ENCODE peak calls at places on chromosomes 4 and X, in nine cellular contexts. A is spleen, T is stomach, Q is colonic mucosa, X is GM23248, R is lung, Z is kidney, D is keratinocyte, W is H9. J is an unnamed sample. For H3K4me1, the result is how much of the 10 kb centered on the place peaks cover.

GRCh38 chrX:27751976-27752375 is 55.8 kb upstream of the MAGEB10 start:
- DNase-seq in A (no peak), T (no peak), Q (no peak), X (no peak), R (no peak), Z (no peak), D (no peak), W (no peak), J (no peak)

GRCh38 chr4:82423245-82424054 is 6.8 kb downstream of the HNRNPDL start:
- DNase-seq in A (no peak), T (no peak), Q (no peak), X (peak), R (no peak), Z (no peak), D (no peak), W (no peak), J (no peak)

GRCh38 chr4:41611881-41612871 is 74.2 kb downstream of the LIMCH1 start:
- DNase-seq in A (no peak), T (peak), Q (peak), X (peak), R (peak), Z (peak), D (no peak), W (peak), J (no peak)

GRCh38 chr4:17055788-17056187 is 157.3 kb upstream of the LDB2 start:
- DNase-seq in A (no peak), T (no peak), Q (no peak), X (peak), R (no peak), Z (no peak), D (peak), W (no peak), J (no peak)

GRCh38 chr4:26061248-26061986 is 147.4 kb downstream of the SMIM20 start:
- DNase-seq in A (no peak), T (no peak), Q (no peak), X (peak), R (no peak), Z (no peak), D (no peak), W (peak), J (no peak)

GRCh38 chr4:7815562-7815961 is 124.1 kb downstream of the AFAP1 start:
- DNase-seq in A (no peak), T (no peak), Q (no peak), X (peak), R (no peak), Z (no peak), D (no peak), W (no peak), J (no peak)

GRCh38 chrX:139804482-139804881 is 96.5 kb upstream of the MCF2 start:
- DNase-seq in A (no peak), T (no peak), Q (no peak), X (no peak), R (no peak), Z (no peak), D (no peak), W (no peak), J (no peak)

GRCh38 chrX:153488231-153488914 is 6.4 kb upstream of the BGN start:
- DNase-seq in A (no peak), T (peak), Q (no peak), X (peak), R (no peak), Z (peak), D (no peak), W (no peak), J (no peak)

GRCh38 chr4:110091426-110091825 is 107.0 kb downstream of the ELOVL6 start:
- DNase-seq in A (no peak), T (no peak), Q (no peak), X (peak), R (no peak), Z (no peak), D (peak), W (no peak), J (no peak)

GRCh38 chr4:173237152-173237551 is 68.5 kb downstream of the GALNT7 start:
- DNase-seq in A (no peak), T (no peak), Q (no peak), X (no peak), R (no peak), Z (no peak), D (no peak), W (no peak), J (no peak)

GRCh38 chr4:94741304-94741703 is 16.5 kb upstream of the BMPR1B start:
- DNase-seq in A (no peak), T (no peak), Q (no peak), X (peak), R (no peak), Z (no peak), D (no peak), W (no peak), J (no peak)

GRCh38 chrX:93346309-93346708 is 327.1 kb downstream of the NAP1L3 start:
- DNase-seq in A (no peak), T (no peak), Q (no peak), X (no peak), R (no peak), Z (no peak), D (no peak), W (no peak), J (no peak)

GRCh38 chr4:69689530-69690111 is 36.6 kb upstream of the UGT2A1 start:
- DNase-seq in A (no peak), T (no peak), Q (no peak), X (peak), R (no peak), Z (no peak), D (no peak), W (no peak), J (peak)

GRCh38 chr4:150722908-150723362 is 141.0 kb downstream of the MAB21L2 start:
- DNase-seq in A (no peak), T (peak), Q (peak), X (peak), R (peak), Z (peak), D (peak), W (peak), J (no peak)

GRCh38 chr4:76758290-76758882 is 139.6 kb downstream of the SOWAHB start:
- DNase-seq in A (no peak), T (no peak), Q (no peak), X (peak), R (no peak), Z (no peak), D (no peak), W (no peak), J (no peak)

GRCh38 chr4:23463071-23463470 is 426.8 kb downstream of the PPARGC1A start:
- DNase-seq in A (no peak), T (no peak), Q (no peak), X (no peak), R (no peak), Z (no peak), D (no peak), W (no peak), J (no peak)

GRCh38 chr4:184324939-184325477 is 107.3 kb upstream of the ENPP6 start:
- DNase-seq in A (no peak), T (no peak), Q (peak), X (no peak), R (no peak), Z (no peak), D (no peak), W (no peak), J (no peak)

GRCh38 chrX:20067709-20068315 is 48.9 kb downstream of the MAP7D2 start:
- DNase-seq in A (no peak), T (peak), Q (peak), X (peak), R (peak), Z (peak), D (peak), W (no peak), J (no peak)

GRCh38 chr4:155879767-155880166 is 13.7 kb upstream of the ASIC5 start:
- DNase-seq in A (no peak), T (no peak), Q (no peak), X (no peak), R (no peak), Z (no peak), D (no peak), W (no peak), J (no peak)

GRCh38 chr4:17494258-17494657 is 17.6 kb downstream of the QDPR start:
- DNase-seq in A (no peak), T (no peak), Q (no peak), X (peak), R (no peak), Z (no peak), D (peak), W (no peak), J (no peak)

GRCh38 chr4:141464366-141464765 is 172.0 kb upstream of the IL15 start:
- DNase-seq in A (no peak), T (no peak), Q (no peak), X (no peak), R (no peak), Z (no peak), D (no peak), W (no peak), J (no peak)

GRCh38 chrX:12802741-12803140 is 11.5 kb downstream of the PRPS2 start:
- DNase-seq in A (no peak), T (no peak), Q (no peak), X (no peak), R (no peak), Z (no peak), D (no peak), W (no peak), J (peak)

GRCh38 chr4:82761249-82761648 is 37.3 kb downstream of the SCD5 start:
- DNase-seq in A (no peak), T (no peak), Q (no peak), X (peak), R (no peak), Z (no peak), D (no peak), W (no peak), J (no peak)

GRCh38 chr4:189940178-189941004 is at the start of gene FRG1:
- DNase-seq in A (peak), T (peak), Q (peak), X (peak), R (peak), Z (peak), D (peak), W (peak), J (peak)

GRCh38 chr4:17811078-17811603 is 362 bp downstream of the NCAPG start:
- DNase-seq in A (no peak), T (no peak), Q (peak), X (peak), R (peak), Z (no peak), D (no peak), W (no peak), J (no peak)

GRCh38 chr4:53361451-53361850 is 4.4 kb downstream of the SCFD2 start:
- DNase-seq in A (no peak), T (no peak), Q (no peak), X (peak), R (no peak), Z (no peak), D (no peak), W (no peak), J (no peak)

GRCh38 chr4:10773656-10774055 is 89.1 kb upstream of the CLNK start:
- DNase-seq in A (no peak), T (no peak), Q (no peak), X (no peak), R (no peak), Z (no peak), D (no peak), W (no peak), J (no peak)

GRCh38 chr4:49217492-49217891 is 231.4 kb downstream of the CWH43 start:
- DNase-seq in A (no peak), T (no peak), Q (no peak), X (no peak), R (no peak), Z (no peak), D (no peak), W (no peak), J (no peak)

DNA sequence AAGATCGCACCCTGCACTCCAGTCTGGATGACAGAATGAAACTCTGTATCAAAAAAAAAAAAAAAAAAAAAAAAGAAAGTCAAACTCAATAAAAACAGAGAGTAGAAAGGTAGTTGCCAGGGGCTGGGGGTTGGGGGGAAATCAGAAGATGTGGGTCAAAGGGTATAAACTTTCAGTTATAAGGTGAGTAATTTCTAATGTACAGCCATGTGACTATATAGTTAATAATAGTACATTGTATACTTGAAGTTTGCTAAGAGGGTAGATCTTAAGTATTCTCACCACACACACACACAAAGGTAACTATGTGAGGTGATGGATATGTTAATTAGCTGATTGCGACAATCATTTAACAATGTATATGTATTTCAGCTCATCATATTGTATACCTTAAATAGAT is 11.5 kb downstream of the HERC6 start:
- DNase-seq in A (no peak), T (no peak), Q (no peak), X (no peak), R (no peak), Z (no peak), D (no peak), W (no peak), J (no peak)
- H3K27ac ChIP-seq in A (no peak), T (no peak), Q (no peak), X (no peak), R (no peak), Z (no peak), D (no peak), W (no peak), J (no peak)

DNA sequence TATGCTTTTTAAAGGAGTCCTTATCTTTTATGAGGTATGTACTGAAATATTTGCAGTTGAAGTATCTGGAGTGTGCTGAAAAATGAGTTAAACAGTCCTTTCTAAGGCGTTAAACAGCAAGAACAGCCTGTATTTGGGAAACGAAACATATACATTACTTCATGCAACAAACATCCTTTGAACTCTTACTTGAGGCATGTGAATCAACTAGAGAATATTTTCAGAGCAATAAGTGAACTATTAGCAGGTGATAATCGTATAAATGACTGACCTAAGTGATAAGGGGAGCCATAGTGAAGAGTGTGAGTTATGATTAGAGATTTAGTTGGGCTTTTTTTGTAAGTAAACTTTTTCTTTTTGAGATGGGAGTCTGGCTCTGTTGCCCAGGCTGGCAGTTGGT is 45.9 kb upstream of the RHOH start:
- DNase-seq in A (no peak), T (no peak), Q (no peak), X (no peak), R (no peak), Z (no peak), D (no peak), W (no peak), J (no peak)
- H3K4me1 ChIP-seq in A (under half), T (under half), Q (under half), X (under half), R (under half), Z (under half), D (under half), W (under half), J (under half)

GRCh38 chr4:158793021-158793420 is 24.2 kb downstream of the FNIP2 start:
- DNase-seq in A (no peak), T (no peak), Q (no peak), X (no peak), R (no peak), Z (no peak), D (no peak), W (no peak), J (no peak)
- H3K27ac ChIP-seq in A (no peak), T (no peak), Q (no peak), X (no peak), R (no peak), Z (peak), D (no peak), W (no peak), J (no peak)

DNA sequence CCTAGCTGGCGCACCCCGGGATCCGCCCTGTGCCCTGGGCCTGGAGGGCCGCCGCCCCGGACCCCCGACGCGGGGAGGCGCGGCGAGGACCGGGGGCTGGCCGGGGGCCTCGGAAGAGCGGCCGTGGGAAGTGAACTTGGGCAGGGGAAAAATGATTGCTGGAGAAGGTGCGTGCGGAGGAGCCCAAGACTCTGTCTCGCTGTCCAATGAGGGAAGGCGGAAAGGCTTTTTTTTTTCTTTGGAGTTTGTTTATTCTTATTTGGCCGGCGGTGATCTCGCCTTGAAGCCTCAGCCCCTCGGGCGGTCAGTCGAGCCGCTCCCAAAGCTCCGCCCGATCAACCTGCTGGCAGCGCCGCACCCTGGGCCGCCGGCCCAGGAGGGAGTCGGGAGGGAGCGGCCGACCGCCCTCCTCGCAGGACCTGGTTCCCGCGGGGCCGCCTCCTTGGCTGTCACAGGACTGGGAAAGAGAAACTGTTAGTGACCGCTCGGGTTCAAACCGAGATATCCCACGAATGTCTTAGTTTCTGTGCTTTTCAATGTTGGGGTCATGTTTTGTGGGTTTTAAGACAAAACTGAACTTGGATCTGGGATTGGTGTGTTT is 2.5 kb downstream of the CPEB2 start:
- DNase-seq in A (peak), T (peak), Q (peak), X (peak), R (peak), Z (peak), D (no peak), W (peak), J (peak)
- H3K4me1 ChIP-seq in A (under half), T (under half), Q (under half), X (under half), R (under half), Z (under half), D (under half), W (under half), J (under half)

GRCh38 chr4:1488831-1489638 is 82.8 kb upstream of the NKX1-1 start:
- DNase-seq in A (no peak), T (no peak), Q (no peak), X (no peak), R (no peak), Z (peak), D (no peak), W (no peak), J (no peak)
- H3K27ac ChIP-seq in A (no peak), T (no peak), Q (no peak), X (no peak), R (no peak), Z (no peak), D (no peak), W (no peak), J (no peak)

DNA sequence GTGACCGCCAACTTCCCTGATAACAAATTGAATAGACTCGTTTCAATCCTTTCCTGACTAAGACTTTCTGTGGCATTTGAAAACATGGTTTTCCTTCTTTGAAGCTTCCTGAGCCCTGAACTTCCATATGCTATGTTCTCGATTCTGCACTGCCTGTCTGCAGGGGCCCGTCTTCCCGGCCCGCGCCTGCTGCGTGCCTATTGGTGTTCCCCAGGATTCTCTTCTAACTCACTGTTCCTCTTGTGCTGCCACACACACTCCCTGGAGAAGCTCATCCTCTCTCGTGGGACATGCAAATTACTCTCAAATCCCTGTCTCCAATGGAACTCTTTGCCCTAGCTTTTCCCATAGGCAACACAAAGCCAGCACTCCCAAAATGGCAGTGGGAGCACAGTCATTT is 262.9 kb upstream of the GATB start:
- DNase-seq in A (no peak), T (no peak), Q (no peak), X (no peak), R (no peak), Z (no peak), D (no peak), W (no peak), J (no peak)
- H3K4me1 ChIP-seq in A (under half), T (under half), Q (under half), X (under half), R (under half), Z (under half), D (under half), W (under half), J (under half)

GRCh38 chr4:88285235-88285505 is 809 bp upstream of the PPM1K start:
- DNase-seq in A (no peak), T (no peak), Q (no peak), X (no peak), R (no peak), Z (no peak), D (no peak), W (no peak), J (no peak)

GRCh38 chr4:88295656-88296055 is 11.3 kb upstream of the PPM1K start:
- DNase-seq in A (no peak), T (no peak), Q (no peak), X (no peak), R (no peak), Z (no peak), D (no peak), W (no peak), J (no peak)

GRCh38 chr4:88286897-88287296 is 2.5 kb upstream of the PPM1K start:
- DNase-seq in A (no peak), T (no peak), Q (no peak), X (peak), R (no peak), Z (no peak), D (no peak), W (no peak), J (no peak)

GRCh38 chr4:88296413-88297052 is 12.2 kb upstream of the PPM1K start:
- DNase-seq in A (no peak), T (no peak), Q (no peak), X (no peak), R (no peak), Z (no peak), D (no peak), W (no peak), J (no peak)

GRCh38 chr4:88291003-88291402 is 6.6 kb upstream of the PPM1K start:
- DNase-seq in A (no peak), T (no peak), Q (no peak), X (peak), R (no peak), Z (no peak), D (no peak), W (no peak), J (no peak)
- H3K27ac ChIP-seq in A (no peak), T (no peak), Q (no peak), X (no peak), R (no peak), Z (no peak), D (no peak), W (no peak), J (no peak)

DNA sequence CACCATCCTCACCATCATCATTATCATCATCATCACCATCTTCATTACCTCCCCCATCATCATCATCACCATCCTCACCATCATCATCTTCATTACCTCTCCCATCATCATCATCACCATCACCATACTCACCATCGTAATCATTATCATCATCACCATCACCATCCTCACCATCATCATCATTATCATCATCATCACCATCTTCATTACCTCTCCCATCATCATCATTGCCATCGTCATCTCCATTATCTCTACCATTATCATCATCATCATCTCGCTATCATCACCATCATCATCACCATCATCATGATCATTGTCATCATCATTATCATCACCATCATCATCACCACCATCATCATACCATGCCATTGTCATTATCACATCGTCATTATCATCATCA is 362.9 kb downstream of the DHRSX start:
- DNase-seq in A (no peak), T (no peak), Q (no peak), X (no peak), R (no peak), Z (no peak), D (no peak), W (no peak), J (no peak)
- H3K4me1 ChIP-seq in A (under half), T (under half), Q (under half), X (under half), R (under half), Z (under half), D (under half), W (under half), J (under half)

GRCh38 chr4:92090887-92091286 is 212.9 kb upstream of the GRID2 start:
- DNase-seq in A (no peak), T (no peak), Q (no peak), X (no peak), R (no peak), Z (no peak), D (no peak), W (no peak), J (no peak)

GRCh38 chr4:92091335-92091734 is 212.4 kb upstream of the GRID2 start:
- DNase-seq in A (no peak), T (no peak), Q (no peak), X (peak), R (no peak), Z (no peak), D (no peak), W (peak), J (no peak)
- H3K27ac ChIP-seq in A (no peak), T (no peak), Q (no peak), X (no peak), R (no peak), Z (no peak), D (no peak), W (no peak), J (no peak)

J was measured in naive thymus-derived CD4-positive, alpha-beta T cell.